ENCODE peak calls at places on chromosomes 2 and 18, in six cellular contexts. A, W, Y, M, D and Q are unnamed samples. For H3K4me1, the result is how much of the 10 kb centered on the place peaks cover.

GRCh38 chr18:54740146-54740844 is 88.0 kb upstream of the RAB27B start:
- DNase-seq in M (no peak), D (no peak), A (no peak), W (no peak), Y (no peak), Q (no peak)

GRCh38 chr2:111972955-111973565 is 74.7 kb downstream of the MERTK start:
- DNase-seq in A (no peak), W (no peak), D (peak), Y (no peak), M (peak), Q (no peak)

GRCh38 chr2:163737169-163737439 is 1.3 kb upstream of the FIGN start:
- DNase-seq in W (no peak), M (no peak), Y (no peak), D (no peak), A (no peak), Q (no peak)

GRCh38 chr2:28543316-28544068 is 47.6 kb downstream of the PLB1 start:
- DNase-seq in A (no peak), Y (no peak), W (no peak), D (no peak), M (no peak), Q (no peak)

GRCh38 chr18:54843302-54843701 is 15.0 kb downstream of the RAB27B start:
- DNase-seq in A (no peak), D (no peak), Y (no peak), M (no peak), W (no peak), Q (no peak)

GRCh38 chr2:40281021-40281940 is 170.6 kb downstream of the SLC8A1 start:
- DNase-seq in Y (no peak), M (no peak), A (no peak), W (no peak), D (no peak), Q (no peak)

GRCh38 chr18:79586436-79587297 is 92.9 kb upstream of the CTDP1 start:
- DNase-seq in W (peak), Y (peak), A (no peak), M (no peak), D (peak), Q (no peak)

GRCh38 chr2:238843476-238843875 is 4.4 kb upstream of the TWIST2 start:
- DNase-seq in M (no peak), D (no peak), W (no peak), A (no peak), Y (no peak), Q (no peak)

GRCh38 chr2:48120112-48120511 is 213.8 kb upstream of the FBXO11 start:
- DNase-seq in Y (no peak), A (no peak), D (no peak), W (no peak), M (no peak), Q (no peak)

GRCh38 chr2:176270100-176270750 is 983 bp downstream of the MTX2 start:
- DNase-seq in Y (no peak), A (no peak), D (peak), W (no peak), M (peak), Q (peak)

GRCh38 chr2:38375711-38376345 is 1.2 kb downstream of the ATL2 start:
- DNase-seq in W (no peak), D (no peak), M (no peak), A (no peak), Y (no peak), Q (peak)

GRCh38 chr2:239249781-239250180 is 151.0 kb downstream of the HDAC4 start:
- DNase-seq in W (peak), A (no peak), D (peak), Y (peak), M (peak), Q (peak)

GRCh38 chr2:27885246-27885645 is 4.9 kb downstream of the RBKS start:
- DNase-seq in M (no peak), W (no peak), D (no peak), Y (no peak), A (no peak), Q (no peak)

GRCh38 chr18:905307-905947 is 756 bp downstream of the ADCYAP1 start:
- DNase-seq in W (no peak), Y (no peak), D (no peak), A (no peak), M (no peak), Q (no peak)

GRCh38 chr2:68282814-68283812 is 30.8 kb upstream of the PPP3R1 start:
- DNase-seq in Y (no peak), A (no peak), M (no peak), W (no peak), D (no peak), Q (no peak)

GRCh38 chr2:215624423-215624829 is 188.6 kb upstream of the FN1 start:
- DNase-seq in D (peak), W (no peak), M (no peak), A (peak), Y (no peak), Q (peak)

GRCh38 chr2:118837621-118838020 is 9.8 kb downstream of the EN1 start:
- DNase-seq in D (no peak), M (no peak), W (no peak), Y (peak), A (no peak), Q (no peak)
- H3K27ac ChIP-seq in D (no peak), M (no peak), W (no peak), Y (no peak), A (no peak), Q (no peak)

DNA sequence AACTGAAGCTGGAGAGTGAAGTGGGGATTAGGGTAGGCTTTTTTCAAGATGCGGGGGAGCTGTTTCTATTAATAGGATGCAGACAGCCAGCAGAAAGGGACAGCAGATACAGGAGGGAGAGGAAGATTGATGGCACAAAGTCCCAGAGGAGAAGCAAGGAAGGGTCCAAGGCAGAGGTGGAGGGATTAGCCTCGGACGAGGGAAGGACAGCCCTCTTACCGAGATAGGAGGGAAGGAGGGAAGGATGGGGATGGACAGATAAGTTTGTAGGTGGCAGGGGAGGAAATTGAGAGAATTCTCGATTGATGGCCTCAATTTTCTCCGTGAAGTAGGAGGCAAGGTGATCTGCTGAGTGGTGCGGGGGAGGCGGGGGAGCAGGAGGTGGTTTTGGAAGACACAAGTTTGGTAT is 317.4 kb downstream of the AGPS start:
- DNase-seq in Y (no peak), D (no peak), W (no peak), A (no peak), M (no peak), Q (no peak)
- H3K4me1 ChIP-seq in Y (under half), D (under half), W (under half), A (under half), M (under half), Q (under half)

GRCh38 chr2:54325148-54325547 is 69.1 kb upstream of the TSPYL6 start:
- DNase-seq in D (no peak), Y (no peak), A (no peak), M (no peak), W (no peak), Q (no peak)

GRCh38 chr2:54332386-54332785 is 76.4 kb upstream of the TSPYL6 start:
- DNase-seq in W (no peak), A (no peak), Y (no peak), D (no peak), M (no peak), Q (no peak)

GRCh38 chr2:54331095-54331835 is 75.2 kb upstream of the TSPYL6 start:
- DNase-seq in Y (no peak), W (no peak), M (no peak), D (no peak), A (no peak), Q (no peak)

GRCh38 chr2:54329482-54330225 is 73.6 kb upstream of the TSPYL6 start:
- DNase-seq in M (no peak), W (no peak), A (no peak), D (no peak), Y (no peak), Q (no peak)

GRCh38 chr2:54330226-54331094 is 74.4 kb upstream of the TSPYL6 start:
- DNase-seq in A (peak), M (peak), W (peak), Y (peak), D (peak), Q (peak)
- H3K27ac ChIP-seq in A (peak), M (peak), W (peak), Y (peak), D (peak), Q (peak)

GRCh38 chr2:160308915-160309314 is 108.8 kb upstream of the ITGB6 start:
- DNase-seq in W (no peak), Y (no peak), A (no peak), M (no peak), D (no peak), Q (no peak)
- H3K4me1 ChIP-seq in W (under half), Y (under half), A (under half), M (under half), D (under half), Q (under half)